ENCODE peak calls at places on chromosome 10, in five cellular contexts. C is heart right ventricle, S is IMR-90, U is cardiac muscle cell, I is BE2C. E is an unnamed sample.

GRCh38 chr10:122768033-122768745 is 68.5 kb upstream of the C10orf120 start:
- DNase-seq in I (no peak), C (no peak), U (no peak), S (no peak), E (no peak)

GRCh38 chr10:124534231-124534798 is 72.7 kb downstream of the LHPP start:
- DNase-seq in U (peak), S (no peak), C (no peak), I (no peak), E (peak)

GRCh38 chr10:29246449-29246848 is 42.4 kb upstream of the LYZL1 start:
- DNase-seq in C (no peak), S (no peak), U (no peak), I (no peak), E (no peak)

GRCh38 chr10:16583382-16583781 is 61.7 kb upstream of the C1QL3 start:
- DNase-seq in C (no peak), S (no peak), I (no peak), U (no peak), E (no peak)

GRCh38 chr10:75034131-75034512 is 77.3 kb upstream of the SAMD8 start:
- DNase-seq in C (no peak), I (no peak), U (no peak), S (no peak), E (no peak)

GRCh38 chr10:12703813-12704212 is 297.7 kb downstream of the CCDC3 start:
- DNase-seq in U (no peak), C (no peak), S (peak), I (no peak), E (no peak)

GRCh38 chr10:74957199-74958084 is 131.0 kb downstream of the KAT6B start:
- DNase-seq in C (no peak), I (no peak), S (no peak), U (no peak), E (no peak)

GRCh38 chr10:6516277-6516676 is 63.8 kb downstream of the PRKCQ start:
- DNase-seq in C (no peak), I (no peak), S (no peak), U (peak), E (no peak)

GRCh38 chr10:30052062-30052461 is 7.3 kb downstream of the JCAD start:
- DNase-seq in C (no peak), U (no peak), S (peak), I (no peak), E (no peak)

GRCh38 chr10:103651783-103652476 is 158.4 kb downstream of the NEURL1 start:
- DNase-seq in C (peak), S (no peak), U (no peak), I (no peak), E (no peak)

GRCh38 chr10:29994833-29995232 is 64.6 kb downstream of the JCAD start:
- DNase-seq in S (no peak), I (no peak), C (no peak), U (no peak), E (no peak)

GRCh38 chr10:132493246-132493755 is 44.3 kb upstream of the INPP5A start:
- DNase-seq in S (no peak), I (no peak), C (no peak), U (no peak), E (no peak)

GRCh38 chr10:118802126-118802793 is 47.5 kb upstream of the CACUL1 start:
- DNase-seq in S (no peak), C (no peak), U (no peak), I (no peak), E (no peak)

GRCh38 chr10:95742529-95742884 is 13.5 kb upstream of the ENTPD1 start:
- DNase-seq in C (peak), I (no peak), U (no peak), S (peak), E (no peak)

GRCh38 chr10:86653379-86653778 is 968 bp upstream of the OPN4 start:
- DNase-seq in S (no peak), C (no peak), I (no peak), U (no peak), E (no peak)

GRCh38 chr10:15339857-15340256 is 31.2 kb downstream of the FAM171A1 start:
- DNase-seq in S (no peak), C (no peak), U (no peak), I (no peak), E (no peak)

GRCh38 chr10:103616705-103617361 is 123.3 kb downstream of the NEURL1 start:
- DNase-seq in C (peak), U (no peak), I (no peak), S (peak), E (no peak)

GRCh38 chr10:18417950-18418527 is 233.3 kb downstream of the NSUN6 start:
- DNase-seq in I (no peak), C (no peak), S (no peak), U (no peak), E (no peak)

GRCh38 chr10:61899045-61899444 is 2.5 kb upstream of the ARID5B start:
- DNase-seq in C (no peak), I (no peak), S (peak), U (no peak), E (no peak)

GRCh38 chr10:103080891-103081581 is 112.0 kb downstream of the NT5C2 start:
- DNase-seq in I (no peak), C (no peak), S (no peak), U (no peak), E (no peak)

GRCh38 chr10:74947781-74948401 is 121.5 kb downstream of the KAT6B start:
- DNase-seq in I (peak), C (no peak), U (no peak), S (no peak), E (no peak)

GRCh38 chr10:24900888-24901685 is 51.3 kb downstream of the PRTFDC1 start:
- DNase-seq in U (no peak), S (no peak), I (no peak), C (no peak), E (no peak)

GRCh38 chr10:11593612-11594011 is 17.8 kb downstream of the USP6NL start:
- DNase-seq in S (no peak), I (no peak), C (no peak), U (no peak), E (no peak)

GRCh38 chr10:48551796-48552591 is 52.9 kb downstream of the ARHGAP22 start:
- DNase-seq in U (peak), S (peak), C (peak), I (peak), E (peak)

GRCh38 chr10:121063744-121064143 is 212.6 kb downstream of the WDR11 start:
- DNase-seq in C (no peak), U (peak), S (no peak), I (no peak), E (no peak)

GRCh38 chr10:93757766-93758509 is at the start of gene LGI1:
- DNase-seq in U (no peak), C (no peak), S (peak), I (no peak), E (peak)

GRCh38 chr10:34994565-34995142 is 95.5 kb downstream of the CUL2 start:
- DNase-seq in I (peak), U (peak), S (peak), C (peak), E (peak)

GRCh38 chr10:11602919-11603523 is 8.4 kb downstream of the USP6NL start:
- DNase-seq in U (no peak), S (peak), C (no peak), I (no peak), E (no peak)

GRCh38 chr10:11397980-11398580 is 213.4 kb downstream of the USP6NL start:
- DNase-seq in C (peak), S (peak), I (no peak), U (no peak), E (no peak)

GRCh38 chr10:29482591-29483421 is 152.0 kb downstream of the SVIL start:
- DNase-seq in C (no peak), U (no peak), S (peak), I (no peak), E (no peak)

GRCh38 chr10:43293677-43294057 is 26.8 kb upstream of the RASGEF1A start:
- DNase-seq in S (no peak), C (no peak), U (no peak), I (no peak), E (no peak)

GRCh38 chr10:71217266-71218045 is 5.1 kb downstream of the UNC5B start:
- DNase-seq in S (no peak), C (no peak), U (peak), I (peak), E (peak)

GRCh38 chr10:48701941-48702340 is 17.3 kb downstream of the WDFY4 start:
- DNase-seq in S (no peak), C (no peak), U (no peak), I (no peak), E (no peak)

GRCh38 chr10:33336606-33337334 is 2.3 kb upstream of the NRP1 start:
- DNase-seq in S (no peak), I (peak), C (peak), U (peak), E (peak)

GRCh38 chr10:95547791-95548435 is 13.3 kb downstream of the SORBS1 start:
- DNase-seq in U (no peak), S (no peak), C (no peak), I (no peak), E (no peak)

GRCh38 chr10:50210876-50211275 is 40.4 kb downstream of the ASAH2 start:
- DNase-seq in I (no peak), U (no peak), S (no peak), C (no peak), E (no peak)

GRCh38 chr10:1638889-1639418 is 98.4 kb downstream of the ADARB2 start:
- DNase-seq in S (no peak), C (no peak), U (no peak), I (no peak), E (no peak)

GRCh38 chr10:77553311-77553710 is 84.3 kb downstream of the KCNMA1 start:
- DNase-seq in I (no peak), S (no peak), U (no peak), C (no peak), E (no peak)

GRCh38 chr10:132106431-132106830 is 40.7 kb downstream of the JAKMIP3 start:
- DNase-seq in S (no peak), I (no peak), C (no peak), U (no peak), E (no peak)

GRCh38 chr10:5406918-5407317 is 2.3 kb upstream of the TUBAL3 start:
- DNase-seq in S (no peak), C (no peak), I (no peak), U (no peak), E (no peak)

GRCh38 chr10:5402798-5403197 is 1.8 kb downstream of the TUBAL3 start:
- DNase-seq in U (no peak), C (no peak), S (no peak), I (no peak), E (no peak)

GRCh38 chr10:5399332-5399731 is 5.3 kb downstream of the TUBAL3 start:
- DNase-seq in C (no peak), I (no peak), U (no peak), S (no peak), E (no peak)

GRCh38 chr10:5400843-5401242 is 3.8 kb downstream of the TUBAL3 start:
- DNase-seq in C (no peak), S (no peak), I (no peak), U (no peak), E (no peak)

GRCh38 chr10:5404188-5405041 is at the start of gene TUBAL3:
- DNase-seq in U (no peak), S (no peak), I (no peak), C (no peak), E (no peak)
- TF ChIP-seq CTCF in U (no peak), S (no peak), I (no peak), C (no peak), E (no peak)

DNA sequence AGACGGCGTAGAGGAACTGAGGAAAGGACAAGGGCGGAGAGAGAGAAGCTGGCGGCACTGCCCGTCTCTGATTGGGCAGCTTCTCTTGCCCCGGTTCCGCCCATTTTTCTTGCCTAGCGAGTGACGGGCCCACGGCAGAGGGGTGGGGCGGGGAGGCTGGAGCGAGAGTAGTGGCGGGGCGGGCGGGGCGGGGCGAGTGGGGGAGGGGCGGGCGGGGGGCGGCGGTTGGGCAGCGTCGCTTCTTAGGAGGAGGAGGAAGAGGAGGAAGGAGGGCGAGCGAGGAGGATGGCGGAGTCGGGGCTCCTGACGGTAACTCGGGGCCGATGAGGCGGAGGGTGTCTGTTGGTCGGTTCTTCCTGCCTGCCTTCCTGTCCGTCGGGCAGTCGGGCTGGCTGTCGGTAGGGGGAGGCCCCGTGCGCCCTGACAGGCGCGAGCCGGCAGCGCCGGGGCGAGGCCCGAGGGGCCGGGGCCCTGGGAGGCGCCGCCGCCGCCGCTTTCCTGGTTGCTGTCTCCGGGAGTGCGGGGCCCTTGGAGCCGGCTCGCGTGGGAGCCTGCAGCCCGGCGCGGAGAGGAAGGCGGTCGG is at the start of gene SHOC2:
- DNase-seq in I (peak), U (peak), S (no peak), C (peak), E (peak)
- TF ChIP-seq CTCF in I (peak), U (peak), S (peak), C (peak), E (no peak)

GRCh38 chr10:59587756-59588140 is 121.9 kb downstream of the SLC16A9 start:
- DNase-seq in S (no peak), C (no peak), U (no peak), I (no peak), E (no peak)

GRCh38 chr10:59587083-59587755 is 122.4 kb downstream of the SLC16A9 start:
- DNase-seq in S (no peak), C (no peak), I (no peak), U (no peak), E (no peak)

GRCh38 chr10:59586407-59586891 is 123.2 kb downstream of the SLC16A9 start:
- DNase-seq in S (no peak), I (no peak), U (no peak), C (no peak), E (no peak)

GRCh38 chr10:59588791-59589190 is 120.9 kb downstream of the SLC16A9 start:
- DNase-seq in S (no peak), C (no peak), U (no peak), I (no peak), E (no peak)

DNA sequence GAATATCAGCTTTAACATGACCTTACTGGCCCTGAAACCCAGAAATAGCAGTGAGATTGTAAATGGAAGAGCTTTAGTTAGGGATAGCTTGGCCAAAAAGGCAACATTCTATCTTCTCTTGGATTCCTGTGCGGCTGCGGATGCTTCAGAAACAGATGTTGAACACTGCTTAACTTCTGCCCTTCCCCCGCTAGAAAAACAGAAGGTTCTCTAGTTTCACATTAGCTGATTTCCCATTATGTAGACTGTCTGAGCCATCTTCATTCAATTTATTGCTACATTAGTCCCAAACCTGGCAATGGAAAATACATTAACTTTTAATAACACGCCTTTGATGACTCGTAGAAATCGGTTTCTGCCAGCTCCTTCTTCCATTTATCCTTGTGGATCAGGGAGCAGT is 119.9 kb downstream of the SLC16A9 start:
- DNase-seq in S (no peak), I (no peak), C (no peak), U (no peak), E (no peak)
- TF ChIP-seq CTCF in S (no peak), I (no peak), C (no peak), U (no peak), E (no peak)

GRCh38 chr10:72331575-72332422 is 22.9 kb downstream of the DNAJB12 start:
- DNase-seq in S (peak), C (peak), I (peak), U (peak), E (no peak)
- TF ChIP-seq CTCF in S (no peak), C (peak), I (peak), U (no peak), E (no peak)

GRCh38 chr10:113283189-113283588 is 269.7 kb upstream of the HABP2 start:
- DNase-seq in C (no peak), U (no peak), I (no peak), S (no peak), E (no peak)
- TF ChIP-seq CTCF in C (no peak), U (no peak), I (peak), S (no peak), E (no peak)

DNA sequence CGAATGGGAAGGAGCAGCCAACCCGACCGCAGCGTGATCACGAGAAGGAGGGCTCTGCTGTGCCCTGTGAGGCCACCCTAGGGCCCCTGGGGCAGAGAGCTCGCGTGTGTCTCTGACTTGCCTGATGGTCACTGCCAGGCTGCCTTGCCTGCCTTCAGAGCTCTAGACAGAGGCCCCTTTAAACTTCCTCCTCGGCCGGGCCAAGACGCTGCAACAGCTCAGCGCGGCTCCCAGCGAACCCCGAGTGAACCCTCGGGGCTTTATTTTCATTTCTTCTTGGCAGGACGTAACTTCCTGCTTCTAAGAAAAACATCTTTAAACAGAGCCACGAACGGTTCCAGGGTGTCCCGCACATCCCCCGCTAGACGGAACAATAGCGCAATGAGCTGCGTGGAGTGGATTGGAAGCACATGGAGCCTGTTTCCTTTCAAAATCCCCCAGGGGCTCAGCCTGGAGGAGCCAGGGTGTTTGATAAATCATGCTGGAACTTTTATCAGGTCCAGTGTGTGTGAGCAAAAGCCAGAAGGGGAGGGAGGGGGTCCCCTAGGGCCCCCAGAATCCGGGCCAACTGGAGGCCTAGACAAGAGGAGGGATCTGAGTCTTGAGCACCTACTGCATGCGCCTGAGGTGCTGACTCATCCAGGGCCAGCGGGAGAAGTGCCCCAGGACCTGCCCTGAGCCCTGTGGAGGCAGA is 134.1 kb upstream of the GDF10 start:
- DNase-seq in I (no peak), C (peak), U (no peak), S (peak), E (no peak)
- TF ChIP-seq CTCF in I (no peak), C (no peak), U (no peak), S (no peak), E (no peak)

DNA sequence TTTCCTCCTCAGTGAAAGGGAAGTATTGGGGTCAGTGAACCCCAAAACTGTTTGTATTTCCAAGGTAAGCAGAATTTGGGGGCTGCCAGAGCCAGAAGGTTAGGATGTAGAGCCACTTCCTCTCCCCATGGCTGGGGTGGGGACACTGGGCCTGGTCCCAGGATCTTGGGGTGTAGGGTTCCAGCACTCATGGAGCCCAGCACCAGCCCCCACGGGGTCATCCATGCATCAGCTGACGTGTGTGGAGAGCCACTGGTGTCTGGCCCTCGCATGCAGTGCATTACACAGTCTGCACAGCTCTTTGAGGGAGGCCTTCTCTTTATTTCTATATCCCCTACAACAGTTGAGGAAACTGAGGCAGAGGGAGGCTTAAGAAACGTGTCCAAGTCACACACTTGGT is 91.4 kb downstream of the ZMIZ1 start:
- DNase-seq in C (no peak), S (no peak), I (no peak), U (no peak), E (no peak)
- TF ChIP-seq CTCF in C (no peak), S (no peak), I (no peak), U (no peak), E (no peak)

E was measured in glutamatergic neuron.